ENCODE peak calls at places on chromosomes 11 and 22, in four cellular contexts. O is tibial nerve, S is SK-N-SH, J is sigmoid colon. X is an unnamed sample.

GRCh38 chr22:45424241-45424731 is 10.8 kb downstream of the RIBC2 start:
- DNase-seq in O (no peak), S (no peak), J (no peak), X (no peak)

GRCh38 chr11:134412508-134413333 is 679 bp upstream of the B3GAT1 start:
- DNase-seq in O (no peak), S (peak), J (no peak), X (peak)

GRCh38 chr11:126034880-126035279 is 27.8 kb downstream of the CDON start:
- DNase-seq in O (no peak), S (no peak), J (no peak), X (no peak)

GRCh38 chr11:16820324-16821092 is 82.1 kb downstream of the C11orf58 start:
- DNase-seq in O (peak), S (peak), J (peak), X (peak)

GRCh38 chr11:19951558-19952083 is 208.7 kb downstream of the DBX1 start:
- DNase-seq in O (peak), S (peak), J (no peak), X (no peak)

GRCh38 chr11:17403977-17404759 is 15.7 kb upstream of the KCNJ11 start:
- DNase-seq in O (no peak), S (no peak), J (no peak), X (no peak)

GRCh38 chr11:121082219-121082618 is 18.8 kb upstream of the TECTA start:
- DNase-seq in O (no peak), S (no peak), J (no peak), X (no peak)

GRCh38 chr22:27918351-27919221 is 470 bp downstream of the PITPNB start:
- DNase-seq in O (peak), S (peak), J (peak), X (peak)

GRCh38 chr11:134938212-134938611 is 526.2 kb upstream of the B3GAT1 start:
- DNase-seq in O (no peak), S (no peak), J (no peak), X (no peak)

GRCh38 chr11:96869207-96869606 is 479.4 kb downstream of the JRKL start:
- DNase-seq in O (peak), S (no peak), J (no peak), X (no peak)

DNA sequence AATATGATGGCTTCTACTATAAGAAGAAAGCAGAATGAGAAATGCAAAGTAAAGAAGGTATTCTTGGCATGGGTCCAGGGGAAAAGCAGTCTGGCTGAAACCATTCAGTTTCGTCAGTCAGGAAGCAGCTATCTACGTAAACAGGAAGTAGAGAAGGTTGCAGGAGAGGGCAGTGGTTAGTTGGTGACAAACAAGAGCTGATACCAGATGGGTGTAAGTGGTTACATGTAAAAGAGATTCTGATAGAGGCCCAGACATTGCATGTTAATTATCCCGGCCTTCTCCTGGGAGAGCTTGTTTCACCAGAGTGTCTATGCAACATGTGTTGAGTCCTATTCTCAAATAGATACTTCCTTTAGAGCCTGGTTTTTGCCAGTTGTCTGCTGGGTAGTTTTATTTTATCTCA is 58.4 kb upstream of the PSMA1 start:
- DNase-seq in O (peak), S (peak), J (no peak), X (no peak)
- H3K4me3 ChIP-seq in O (no peak), S (no peak), J (no peak), X (no peak)

GRCh38 chr11:102319544-102319943 is 2.3 kb downstream of the BIRC3 start:
- DNase-seq in O (no peak), S (no peak), J (no peak), X (no peak)
- H3K27ac ChIP-seq in O (peak), S (no peak), J (peak), X (no peak)

GRCh38 chr11:72968395-72968794 is 154.2 kb downstream of the ATG16L2 start:
- DNase-seq in O (no peak), S (no peak), J (no peak), X (no peak)

GRCh38 chr11:72970557-72971118 is 156.4 kb downstream of the ATG16L2 start:
- DNase-seq in O (no peak), S (no peak), J (no peak), X (no peak)

GRCh38 chr11:72971211-72971610 is 157.0 kb downstream of the ATG16L2 start:
- DNase-seq in O (no peak), S (no peak), J (no peak), X (no peak)

GRCh38 chr11:72971611-72972010 is 157.4 kb downstream of the ATG16L2 start:
- DNase-seq in O (no peak), S (no peak), J (no peak), X (no peak)

GRCh38 chr11:72969894-72970335 is 155.7 kb downstream of the ATG16L2 start:
- DNase-seq in O (no peak), S (no peak), J (no peak), X (no peak)
- TF ChIP-seq EP300 in O (no peak), S (no peak), J (no peak), X (no peak)

DNA sequence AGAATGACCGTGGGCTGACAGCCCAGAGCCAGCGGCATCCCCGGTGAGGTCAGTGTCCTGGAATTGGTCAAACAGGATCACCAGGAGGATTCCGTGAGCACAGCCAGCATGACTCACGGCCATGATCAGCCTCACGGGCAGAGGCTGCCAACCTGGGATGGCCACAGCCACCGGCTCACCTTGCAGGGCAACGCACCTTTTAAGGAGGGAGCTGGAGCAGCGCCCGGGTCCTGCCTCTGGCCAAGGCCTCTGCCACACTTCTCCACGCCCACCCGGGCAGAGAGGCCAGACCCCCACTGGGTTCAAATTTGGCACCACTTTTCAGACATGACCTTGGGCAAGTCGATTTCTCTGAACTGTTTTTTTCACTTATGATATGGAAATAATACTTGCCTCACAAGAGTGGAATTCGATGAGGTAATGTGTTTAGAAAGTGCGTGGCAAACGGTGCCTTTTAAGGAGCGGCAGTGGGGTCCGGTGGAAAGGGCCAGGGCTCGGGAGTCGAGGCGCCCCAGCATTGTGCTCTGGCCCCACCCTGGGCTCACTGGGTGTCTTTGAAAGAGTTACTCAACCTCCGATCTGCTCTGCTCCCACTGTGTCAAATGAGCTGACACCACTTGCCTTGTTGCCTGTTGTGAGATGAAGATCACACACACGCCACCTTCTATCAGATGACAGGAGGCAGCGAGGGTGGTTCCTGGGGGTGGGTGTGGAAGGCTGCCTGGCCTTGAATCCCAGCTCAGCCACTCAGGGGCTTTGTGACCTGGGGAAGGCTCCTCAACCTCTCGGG is 16.0 kb downstream of the TXN2 start:
- DNase-seq in O (no peak), S (no peak), J (peak), X (peak)
- H3K4me3 ChIP-seq in O (no peak), S (no peak), J (no peak), X (no peak)

GRCh38 chr11:112085822-112086421 is 634 bp downstream of the TIMM8B start:
- DNase-seq in O (peak), S (peak), J (no peak), X (no peak)
- H3K27ac ChIP-seq in O (peak), S (peak), J (peak), X (no peak)

DNA sequence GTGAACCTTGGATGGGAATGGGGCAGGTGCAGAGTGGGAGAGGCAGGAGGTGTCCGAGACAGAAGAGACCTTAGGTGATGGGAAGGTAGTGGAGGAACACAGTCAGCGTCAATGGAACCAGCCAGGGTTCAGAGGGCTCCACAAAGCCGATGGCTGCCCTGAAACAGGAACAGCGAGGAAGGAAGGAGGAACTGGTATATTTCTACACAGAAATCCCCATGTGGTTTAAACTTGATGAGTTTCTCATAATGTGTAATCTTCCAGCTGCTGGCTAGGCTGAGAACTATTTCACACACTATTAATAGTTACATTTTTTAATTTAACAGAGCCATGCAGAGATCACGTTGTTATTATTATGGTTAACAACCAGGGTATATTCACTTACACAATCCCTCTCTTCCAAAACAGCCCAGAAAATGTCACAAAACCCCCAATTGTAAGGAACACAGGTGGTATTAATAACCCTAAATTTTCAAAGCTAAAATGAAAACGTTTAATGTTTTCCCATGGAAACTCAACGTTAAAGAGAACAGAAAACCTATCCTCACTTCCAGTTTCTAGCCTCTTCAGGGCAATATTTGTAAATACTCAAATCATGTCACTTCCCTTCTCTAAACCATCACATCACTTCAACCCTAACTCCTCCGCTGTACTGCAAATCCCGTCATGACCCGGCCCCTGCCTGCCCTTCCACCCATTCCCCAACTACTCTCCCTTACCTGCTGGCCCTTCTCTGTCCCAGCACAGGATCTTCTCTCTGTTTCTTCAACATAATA is 74.5 kb upstream of the ARFGAP3 start:
- DNase-seq in O (no peak), S (no peak), J (no peak), X (no peak)
- TF ChIP-seq EP300 in O (no peak), S (no peak), J (no peak), X (no peak)

DNA sequence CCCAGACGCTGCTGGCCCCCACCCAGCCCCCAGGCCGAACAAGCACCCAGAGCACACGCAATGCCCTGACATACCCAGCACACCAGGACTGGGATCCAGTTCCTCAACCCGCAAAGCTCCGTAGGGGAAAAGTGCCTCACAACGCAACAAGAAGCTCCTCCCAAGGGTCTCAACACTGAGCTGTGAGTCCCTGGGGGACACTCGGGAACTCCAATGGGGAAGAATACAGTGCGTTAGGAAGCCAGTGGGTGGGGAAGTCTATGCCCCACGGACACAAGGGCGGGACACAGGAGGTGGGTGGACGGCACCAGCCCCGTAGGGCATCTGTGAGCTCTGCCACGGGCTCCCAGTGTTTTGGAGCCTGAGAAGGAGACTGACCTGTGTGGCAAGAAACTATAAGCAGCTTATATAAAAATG is 1.6 kb downstream of the DEAF1 start:
- DNase-seq in O (no peak), S (no peak), J (no peak), X (no peak)
- H3K4me3 ChIP-seq in O (peak), S (peak), J (no peak), X (no peak)

DNA sequence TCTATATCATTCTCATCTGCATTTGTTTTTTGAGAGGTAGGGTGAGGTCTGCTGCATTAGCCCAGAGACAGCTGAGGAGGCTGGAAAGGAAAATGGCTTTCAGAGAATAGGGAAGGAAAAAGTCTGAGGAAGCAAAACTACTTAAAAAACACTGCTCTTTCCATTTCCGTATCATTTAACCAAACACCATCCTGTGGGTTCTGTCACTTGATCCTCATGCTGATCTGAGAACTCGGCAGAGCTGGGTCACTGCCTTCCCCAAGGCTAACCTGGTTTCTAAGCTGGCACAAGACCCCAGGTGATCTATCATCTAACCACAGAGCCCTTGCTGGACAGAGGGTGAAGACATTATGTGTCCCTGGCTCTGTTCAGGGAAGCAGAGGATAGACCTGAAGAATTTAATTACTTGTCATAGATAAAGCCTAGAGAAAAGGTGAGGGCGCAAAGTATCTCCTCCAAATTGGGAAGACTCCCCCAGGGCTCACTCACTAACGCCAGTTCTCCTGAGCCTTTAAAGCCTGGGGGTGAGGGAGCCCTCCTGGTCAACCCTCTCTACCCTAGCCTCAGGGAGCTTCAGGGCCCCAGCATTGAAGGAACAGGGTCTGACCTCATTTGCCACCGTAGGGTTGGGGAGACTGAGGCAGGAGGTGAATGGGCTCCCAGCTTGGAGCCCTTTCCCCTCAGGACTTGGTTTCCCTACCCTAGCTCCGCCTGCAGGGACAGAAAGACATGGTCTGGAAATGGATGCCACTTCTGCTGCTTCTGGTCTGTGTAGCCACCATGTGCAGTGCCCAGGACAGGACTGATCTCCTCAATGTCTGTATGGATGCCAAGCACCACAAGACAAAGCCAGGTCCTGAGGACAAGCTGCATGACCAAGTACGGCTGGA is 1.5 kb downstream of the FOLR2 start:
- DNase-seq in O (no peak), S (no peak), J (no peak), X (no peak)
- H3K27ac ChIP-seq in O (no peak), S (no peak), J (peak), X (no peak)

DNA sequence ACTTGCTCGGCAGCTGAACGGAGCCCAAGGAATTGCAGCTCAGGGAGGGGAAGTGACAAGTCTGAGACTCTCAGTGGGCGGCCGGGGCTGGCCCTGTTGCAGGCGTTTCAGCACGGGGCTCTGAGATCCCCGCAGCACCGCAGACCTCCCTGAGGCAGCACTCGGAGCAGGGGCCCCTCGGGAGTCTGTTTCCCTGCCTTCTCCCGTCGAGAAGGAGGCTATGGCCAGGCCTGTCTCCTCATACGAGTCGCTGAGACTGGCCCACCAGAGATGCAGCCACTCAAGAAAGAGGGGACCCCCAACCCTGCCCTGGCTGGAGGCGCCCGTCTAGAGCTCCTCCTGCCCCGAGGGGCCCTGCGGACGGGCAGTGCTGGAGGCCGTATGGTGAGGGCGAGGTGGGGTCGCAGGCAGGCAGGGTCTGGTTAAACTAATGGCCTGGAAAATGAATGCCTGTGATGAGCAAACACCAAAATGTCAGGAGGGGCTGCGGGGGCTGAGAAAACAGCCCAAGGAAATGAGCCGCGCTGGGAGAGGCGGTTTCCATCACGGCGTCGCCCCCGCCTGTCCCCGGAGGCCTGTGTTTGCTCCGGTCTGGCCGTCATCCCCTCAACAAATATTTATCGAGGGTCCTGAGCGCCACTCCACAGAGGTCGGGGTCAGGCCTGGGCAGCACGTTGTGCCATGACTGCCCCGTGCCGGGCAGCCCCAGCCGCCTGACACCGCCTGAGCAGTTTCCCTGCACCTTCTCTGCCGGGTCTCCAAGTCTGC is 9.3 kb downstream of the TSSC4 start:
- DNase-seq in O (no peak), S (no peak), J (no peak), X (no peak)
- TF ChIP-seq EP300 in O (no peak), S (no peak), J (no peak), X (no peak)

X was measured in ovary.